ENCODE peak calls at places on chromosomes 12 and 14, in seven cellular contexts. T, W, D, P, G, L and R are unnamed samples.

GRCh38 chr12:106934277-106934676 is 21.4 kb upstream of the TMEM263 start:
- DNase-seq in T (no peak), G (no peak), P (no peak), L (no peak), D (no peak), W (no peak), R (no peak)

GRCh38 chr14:90213099-90213748 is 43.1 kb upstream of the PSMC1 start:
- DNase-seq in D (no peak), L (no peak), G (no peak), T (no peak), W (no peak), P (no peak), R (no peak)

GRCh38 chr12:18899678-18900317 is 161.9 kb downstream of the CAPZA3 start:
- DNase-seq in P (no peak), G (no peak), L (no peak), D (no peak), T (no peak), W (no peak), R (no peak)

GRCh38 chr12:89346741-89347324 is 5.5 kb downstream of the DUSP6 start:
- DNase-seq in T (peak), L (no peak), D (peak), P (peak), W (peak), G (peak), R (no peak)

GRCh38 chr14:64324461-64325255 is 30.5 kb upstream of the ESR2 start:
- DNase-seq in D (no peak), L (no peak), G (peak), W (no peak), T (no peak), P (peak), R (no peak)

GRCh38 chr14:92783813-92784431 is 10.2 kb upstream of the GOLGA5 start:
- DNase-seq in T (peak), P (peak), L (peak), W (peak), G (peak), D (peak), R (peak)

GRCh38 chr14:75401356-75401755 is 26.5 kb upstream of the JDP2 start:
- DNase-seq in G (peak), W (peak), L (no peak), P (no peak), D (peak), T (no peak), R (peak)

GRCh38 chr12:45561488-45561887 is 168.0 kb upstream of the ARID2 start:
- DNase-seq in G (no peak), T (no peak), L (no peak), W (no peak), P (no peak), D (no peak), R (no peak)

GRCh38 chr14:56474419-56475022 is 105.1 kb upstream of the TMEM260 start:
- DNase-seq in G (peak), T (peak), L (peak), D (peak), W (peak), P (peak), R (peak)

GRCh38 chr12:77893918-77894317 is 63.2 kb downstream of the NAV3 start:
- DNase-seq in G (no peak), P (peak), W (peak), L (no peak), T (peak), D (no peak), R (peak)

GRCh38 chr14:24775919-24776318 is 141.9 kb upstream of the GZMB start:
- DNase-seq in L (no peak), D (no peak), T (no peak), G (peak), P (no peak), W (peak), R (no peak)
- TF ChIP-seq EZH2phosphoT487 in L (no peak), D (no peak), T (no peak), G (no peak), P (no peak), W (no peak), R (no peak)

DNA sequence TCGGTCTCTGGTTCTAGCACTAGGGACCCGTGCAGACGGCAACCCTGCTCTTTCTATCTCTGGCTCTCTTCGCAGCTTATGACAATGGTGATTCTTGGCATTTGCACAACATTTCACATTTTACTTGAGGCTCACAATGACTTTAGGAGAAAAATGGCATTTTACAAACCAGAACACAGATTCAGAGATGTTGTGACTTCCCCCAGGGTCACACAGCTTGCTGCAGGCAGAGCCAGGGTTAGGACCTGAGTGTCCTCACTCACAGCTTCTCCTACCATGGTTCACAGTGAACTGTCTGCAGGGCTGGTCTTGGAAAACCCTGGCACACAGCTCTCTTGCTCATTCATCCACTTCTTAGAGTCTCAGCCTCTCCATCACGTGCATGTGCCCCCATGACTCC is 23.7 kb downstream of the P2RX7 start:
- DNase-seq in G (no peak), D (no peak), T (no peak), W (no peak), P (no peak), L (no peak), R (no peak)
- H3K27ac ChIP-seq in G (no peak), D (no peak), T (no peak), W (no peak), P (no peak), L (no peak), R (no peak)

GRCh38 chr12:53698948-53699672 is 23.2 kb upstream of the ATP5MC2 start:
- DNase-seq in P (no peak), D (no peak), G (no peak), T (no peak), L (no peak), W (no peak), R (no peak)

GRCh38 chr12:53694746-53695145 is 18.9 kb upstream of the ATP5MC2 start:
- DNase-seq in P (no peak), D (peak), L (no peak), W (peak), T (no peak), G (no peak), R (no peak)

GRCh38 chr12:53696285-53696654 is 20.4 kb upstream of the ATP5MC2 start:
- DNase-seq in P (peak), G (peak), L (peak), D (peak), W (peak), T (peak), R (peak)

GRCh38 chr12:53696655-53697321 is 20.9 kb upstream of the ATP5MC2 start:
- DNase-seq in D (no peak), G (no peak), L (no peak), T (no peak), W (peak), P (no peak), R (no peak)

DNA sequence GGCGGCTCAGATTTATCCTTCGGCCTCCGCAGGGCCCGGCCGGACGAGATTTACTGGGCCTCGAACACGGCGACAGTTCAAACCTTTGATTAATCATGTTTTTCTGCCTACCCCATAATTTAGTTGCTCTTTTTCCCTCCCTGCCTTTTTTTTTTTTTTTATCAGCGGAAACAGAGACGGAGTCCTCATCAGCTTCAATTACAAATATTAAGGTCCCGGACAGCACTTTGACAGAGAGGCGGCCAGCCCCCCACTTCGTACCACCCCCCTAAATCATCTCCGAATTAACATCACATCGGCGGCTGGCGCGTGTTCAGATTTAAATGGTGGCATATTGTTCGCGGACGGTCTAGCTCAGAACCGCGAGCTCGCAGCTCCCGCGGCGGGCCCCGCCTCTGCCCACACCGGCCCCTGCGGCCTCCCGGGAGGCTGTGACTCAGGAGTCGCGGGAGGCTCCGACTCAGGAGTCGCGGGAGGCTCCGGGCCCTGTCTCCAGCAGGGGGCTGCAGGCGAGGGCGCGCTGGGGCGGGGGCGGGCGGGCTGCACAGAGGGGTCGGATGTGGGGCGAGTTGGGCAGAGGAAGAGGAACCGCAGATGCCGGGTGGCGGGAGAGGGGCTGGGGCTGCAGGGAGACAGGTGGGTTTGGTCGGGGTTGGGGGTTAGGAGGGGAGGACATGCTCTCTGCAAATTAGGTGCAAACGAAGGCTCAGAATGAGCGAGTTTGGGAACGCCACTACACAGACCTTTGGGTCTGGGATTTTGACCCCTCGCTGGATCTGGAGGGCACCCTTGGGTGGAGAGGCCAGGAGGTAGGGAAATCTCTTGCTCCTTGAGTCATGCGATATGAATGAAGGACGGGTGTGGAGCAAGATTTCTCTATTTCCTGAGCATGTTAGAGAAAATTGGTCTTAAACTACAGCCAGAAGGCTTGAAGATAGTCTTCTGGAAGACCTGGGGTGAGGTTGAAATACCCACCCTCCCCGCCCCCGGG is 19.6 kb upstream of the ATP5MC2 start:
- DNase-seq in L (no peak), G (peak), W (peak), P (peak), D (peak), T (peak), R (peak)
- TF ChIP-seq EZH2 in L (no peak), G (no peak), W (peak), P (no peak), D (peak), T (no peak), R (peak)

DNA sequence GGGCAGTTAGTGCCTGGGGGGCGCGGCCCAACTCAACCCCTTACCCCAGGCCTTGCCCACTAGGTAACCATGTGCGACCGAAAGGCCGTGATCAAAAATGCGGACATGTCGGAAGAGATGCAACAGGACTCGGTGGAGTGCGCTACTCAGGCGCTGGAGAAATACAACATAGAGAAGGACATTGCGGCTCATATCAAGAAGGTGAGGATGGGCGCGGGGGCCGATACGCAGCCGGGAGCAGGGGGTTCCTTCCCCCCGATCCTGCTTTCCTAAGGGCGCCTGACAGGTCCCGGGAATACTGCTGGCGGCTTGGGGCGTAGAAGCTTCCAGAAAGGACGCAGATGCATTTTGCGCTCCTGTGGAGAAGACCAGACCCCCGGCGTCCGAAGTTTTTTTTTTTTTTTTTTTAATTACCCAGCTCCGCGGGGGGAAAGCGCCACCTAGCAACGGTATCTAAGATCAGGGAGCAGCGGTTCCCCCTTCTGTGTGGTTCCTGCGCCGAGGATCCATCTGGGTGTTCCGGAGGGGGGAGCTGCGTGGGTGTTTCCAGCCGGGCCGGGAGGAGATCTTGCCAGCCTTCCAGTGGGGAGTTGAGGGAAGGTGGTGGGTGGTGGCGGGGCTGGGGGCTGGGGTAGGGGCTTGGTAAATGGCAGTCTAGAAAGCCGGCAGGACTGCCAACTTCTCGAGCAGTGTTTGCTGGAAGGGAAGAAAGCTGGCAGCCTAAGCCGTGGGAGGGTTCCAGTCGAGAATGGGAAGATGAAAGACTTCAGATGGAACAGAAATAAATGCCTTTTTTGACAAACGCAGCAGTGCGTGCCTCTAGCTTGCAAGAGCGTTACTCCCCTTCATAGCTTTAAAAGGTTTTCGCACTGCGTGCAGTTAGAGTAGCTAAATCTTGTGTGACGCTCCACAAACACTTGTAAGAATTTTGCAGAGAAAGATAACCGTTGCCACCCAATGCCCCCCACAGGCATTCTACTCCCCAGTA is 734 bp downstream of the DYNLL1 start:
- DNase-seq in T (no peak), W (peak), P (peak), D (peak), L (peak), G (peak), R (peak)
- TF ChIP-seq EZH2phosphoT487 in T (no peak), W (no peak), P (no peak), D (no peak), L (no peak), G (no peak), R (no peak)

GRCh38 chr12:3273409-3273853 is 196.3 kb downstream of the TSPAN9 start:
- DNase-seq in L (no peak), D (no peak), T (peak), W (no peak), P (peak), G (peak), R (no peak)
- H3K27ac ChIP-seq in L (no peak), D (no peak), T (no peak), W (no peak), P (peak), G (no peak), R (no peak)

GRCh38 chr12:124317400-124317799 is 22.5 kb downstream of the RFLNA start:
- DNase-seq in W (no peak), T (no peak), G (no peak), L (no peak), P (no peak), D (no peak), R (no peak)
- TF ChIP-seq EZH2 in W (no peak), T (no peak), G (no peak), L (no peak), P (no peak), D (no peak), R (no peak)

DNA sequence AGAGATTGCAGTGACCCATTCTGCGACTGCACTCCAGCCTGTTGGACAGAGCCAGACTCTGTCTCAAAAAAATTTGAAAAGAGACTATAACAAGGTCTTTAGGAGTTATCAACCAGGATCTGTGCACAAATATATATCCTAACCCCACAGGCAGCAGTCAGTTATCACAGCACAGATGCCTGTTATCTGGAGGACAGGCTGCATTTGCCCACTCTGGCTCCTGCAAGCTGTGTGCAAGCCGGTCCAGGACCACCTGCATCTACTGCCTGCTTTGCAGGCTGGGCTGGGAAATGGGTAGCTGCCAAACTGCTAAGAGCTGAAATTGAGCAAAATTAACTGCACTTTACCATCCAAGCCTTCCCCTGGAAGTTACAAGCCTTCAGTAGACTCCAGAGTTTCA is 21.4 kb upstream of the RCOR1 start:
- DNase-seq in D (no peak), T (no peak), W (no peak), L (no peak), P (no peak), G (no peak), R (no peak)
- TF ChIP-seq EZH2phosphoT487 in D (no peak), T (no peak), W (no peak), L (no peak), P (no peak), G (no peak), R (no peak)

GRCh38 chr14:49984419-49984818 is 91.5 kb downstream of the ARF6 start:
- DNase-seq in W (no peak), P (no peak), D (no peak), T (no peak), L (no peak), G (no peak), R (no peak)

GRCh38 chr14:49982522-49982951 is 89.7 kb downstream of the ARF6 start:
- DNase-seq in G (peak), D (no peak), W (no peak), T (no peak), P (no peak), L (no peak), R (no peak)

GRCh38 chr14:49986344-49987014 is 93.6 kb downstream of the ARF6 start:
- DNase-seq in P (no peak), L (no peak), D (no peak), T (no peak), W (no peak), G (peak), R (no peak)

GRCh38 chr14:49980027-49980426 is 87.1 kb downstream of the ARF6 start:
- DNase-seq in P (no peak), L (no peak), D (no peak), W (no peak), T (no peak), G (no peak), R (no peak)

DNA sequence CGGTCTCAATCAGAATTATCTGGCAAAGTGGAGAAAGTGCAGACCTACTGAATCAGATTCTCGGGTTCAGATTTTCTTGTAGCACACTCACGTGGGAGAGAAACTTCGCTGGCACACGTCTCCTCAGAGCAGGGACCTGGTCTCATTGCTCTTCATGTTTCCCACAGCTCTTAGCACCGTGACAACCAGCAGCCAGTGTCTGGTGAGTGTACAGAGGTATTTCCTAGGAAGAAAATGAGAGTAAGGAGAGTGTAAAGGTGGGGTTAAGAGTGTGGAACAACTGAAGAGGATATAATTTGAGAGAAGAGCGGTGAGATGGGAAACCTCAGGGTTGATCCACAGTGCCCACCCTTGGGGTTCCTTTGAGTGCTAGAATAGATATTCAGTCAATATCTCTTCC is 89.2 kb downstream of the ARF6 start:
- DNase-seq in P (no peak), G (peak), L (no peak), W (no peak), D (no peak), T (no peak), R (no peak)
- H3K27ac ChIP-seq in P (no peak), G (peak), L (no peak), W (no peak), D (no peak), T (no peak), R (peak)